ENCODE peak calls at places on chromosomes 11 and 22, in eight cellular contexts. E, L, U, J, H, Y, X and V are unnamed samples.

GRCh38 chr11:67375320-67376021 is 2.1 kb upstream of the CLCF1 start:
- DNase-seq in J (no peak), X (no peak), E (no peak), L (no peak), H (no peak), U (no peak), Y (no peak), V (no peak)

GRCh38 chr11:129785383-129786111 is 30.1 kb upstream of the TMEM45B start:
- DNase-seq in Y (no peak), H (peak; percentile 48), L (no peak), X (no peak), E (no peak), U (no peak), J (no peak), V (no peak)

GRCh38 chr11:73869234-73869949 is 7.3 kb downstream of the COA4 start:
- DNase-seq in L (no peak), H (no peak), Y (no peak), U (no peak), E (no peak), X (no peak), J (peak; percentile 17), V (no peak)

GRCh38 chr11:43580735-43581369 is 99.7 kb upstream of the HSD17B12 start:
- DNase-seq in E (no peak), L (no peak), Y (peak; percentile 76), H (no peak), X (no peak), J (no peak), U (no peak), V (no peak)

GRCh38 chr22:33717694-33718396 is 202.4 kb downstream of the LARGE1 start:
- DNase-seq in X (peak; percentile 41), H (no peak), Y (no peak), L (no peak), E (no peak), J (no peak), U (no peak), V (no peak)

GRCh38 chr11:16097543-16097942 is 258.8 kb downstream of the SOX6 start:
- DNase-seq in H (no peak), E (no peak), X (no peak), L (no peak), J (no peak), Y (no peak), U (no peak), V (no peak)

GRCh38 chr22:45263790-45264269 is 20.9 kb upstream of the UPK3A start:
- DNase-seq in U (no peak), H (peak; percentile 88), L (peak; percentile 58), J (peak; percentile 70), E (peak; percentile 86), X (peak; percentile 86), Y (peak; percentile 94), V (peak; percentile 88)

GRCh38 chr11:85661972-85662664 is 2.8 kb downstream of the CREBZF start:
- DNase-seq in Y (no peak), L (no peak), E (no peak), H (no peak), J (no peak), X (no peak), U (no peak), V (no peak)

GRCh38 chr22:36003972-36004674 is 24.5 kb downstream of the RBFOX2 start:
- DNase-seq in H (no peak), U (no peak), E (no peak), J (no peak), Y (no peak), L (no peak), X (no peak), V (no peak)

GRCh38 chr11:61781585-61781984 is 10.8 kb downstream of the TMEM258 start:
- DNase-seq in U (no peak), Y (no peak), J (no peak), H (no peak), X (no peak), L (no peak), E (no peak), V (no peak)

GRCh38 chr22:19853879-19854777 is 546 bp downstream of the GNB1L start:
- DNase-seq in H (no peak), X (no peak), Y (no peak), E (peak; percentile 63), J (peak; percentile 22), U (no peak), L (peak; percentile 36), V (peak; percentile 31)

GRCh38 chr11:67558084-67558772 is 25.4 kb upstream of the GSTP1 start:
- DNase-seq in U (no peak), E (no peak), Y (no peak), L (no peak), H (no peak), X (peak; percentile 77), J (no peak), V (peak; percentile 87)

GRCh38 chr11:102115557-102115956 is 5.3 kb downstream of the YAP1 start:
- DNase-seq in X (no peak), H (no peak), L (no peak), U (no peak), Y (peak; percentile 30), E (no peak), J (no peak), V (no peak)

GRCh38 chr11:91560434-91560833 is 664.2 kb upstream of the FAT3 start:
- DNase-seq in J (no peak), U (no peak), Y (no peak), L (no peak), X (no peak), E (no peak), H (no peak), V (no peak)

GRCh38 chr22:41787331-41787730 is 13.1 kb upstream of the CCDC134 start:
- DNase-seq in L (no peak), H (no peak), X (no peak), J (no peak), E (no peak), U (no peak), Y (no peak), V (no peak)

GRCh38 chr11:129814244-129814992 is 1.2 kb upstream of the TMEM45B start:
- DNase-seq in Y (no peak), U (no peak), E (no peak), H (no peak), L (no peak), J (no peak), X (no peak), V (no peak)

GRCh38 chr22:47163481-47163875 is 401.0 kb downstream of the TBC1D22A start:
- DNase-seq in U (no peak), E (peak; percentile 49), J (no peak), L (no peak), H (no peak), Y (no peak), X (no peak), V (no peak)

GRCh38 chr11:130635937-130636336 is 187.5 kb downstream of the ADAMTS15 start:
- DNase-seq in E (no peak), U (no peak), H (no peak), Y (no peak), L (no peak), J (no peak), X (no peak), V (no peak)

GRCh38 chr11:122642472-122642922 is 13.0 kb upstream of the UBASH3B start:
- DNase-seq in Y (peak; percentile 69), E (no peak), X (no peak), U (peak; percentile 43), H (peak; percentile 49), J (no peak), L (no peak), V (no peak)

GRCh38 chr11:75667831-75668507 is 869 bp downstream of the MAP6 start:
- DNase-seq in H (peak; percentile 25), E (no peak), J (no peak), Y (peak; percentile 65), U (no peak), X (peak; percentile 70), L (peak; percentile 67), V (peak; percentile 57)

GRCh38 chr11:114399490-114399889 is 821 bp downstream of the C11orf71 start:
- DNase-seq in H (no peak), L (no peak), X (no peak), Y (no peak), U (no peak), E (no peak), J (peak; percentile 12), V (peak; percentile 7)

GRCh38 chr11:86740628-86741488 is 59.5 kb upstream of the PRSS23 start:
- DNase-seq in U (no peak), X (peak; percentile 47), L (no peak), Y (peak; percentile 80), E (peak; percentile 86), J (no peak), H (peak; percentile 95), V (no peak)

GRCh38 chr11:88886796-88887195 is 179.0 kb downstream of the GRM5 start:
- DNase-seq in J (peak; percentile 61), E (no peak), U (peak; percentile 0), X (no peak), L (peak; percentile 54), H (peak; percentile 76), Y (peak; percentile 15), V (peak; percentile 67)

GRCh38 chr11:32888805-32889204 is 3.8 kb upstream of the QSER1 start:
- DNase-seq in E (no peak), J (no peak), Y (peak; percentile 77), X (no peak), U (no peak), L (no peak), H (no peak), V (no peak)

GRCh38 chr11:848988-849824 is 6.6 kb downstream of the TSPAN4 start:
- DNase-seq in X (no peak), J (peak; percentile 28), E (no peak), L (peak; percentile 71), Y (no peak), U (no peak), H (peak; percentile 46), V (no peak)

GRCh38 chr11:130831506-130832385 is 84.5 kb downstream of the SNX19 start:
- DNase-seq in L (no peak), U (no peak), H (no peak), Y (no peak), J (peak; percentile 95), E (no peak), X (no peak), V (peak; percentile 84)

GRCh38 chr22:45869448-45869847 is 107.5 kb downstream of the WNT7B start:
- DNase-seq in L (no peak), X (no peak), H (no peak), E (no peak), J (no peak), Y (no peak), U (no peak), V (no peak)

GRCh38 chr11:16347928-16348685 is 8.2 kb downstream of the SOX6 start:
- DNase-seq in E (no peak), Y (no peak), J (no peak), L (no peak), H (no peak), U (no peak), X (no peak), V (no peak)

GRCh38 chr11:76759092-76759491 is 24.1 kb upstream of the TSKU start:
- DNase-seq in J (no peak), X (peak; percentile 2), Y (no peak), E (peak; percentile 6), H (no peak), U (no peak), L (no peak), V (no peak)

GRCh38 chr22:25911243-25911972 is 169.4 kb downstream of the MYO18B start:
- DNase-seq in H (no peak), U (no peak), J (no peak), E (no peak), Y (no peak), X (no peak), L (no peak), V (no peak)

GRCh38 chr11:121106812-121107211 is 5.8 kb downstream of the TECTA start:
- DNase-seq in E (no peak), J (no peak), U (no peak), Y (no peak), L (no peak), H (no peak), X (no peak), V (no peak)

GRCh38 chr11:128171496-128171895 is 415.9 kb downstream of the ETS1 start:
- DNase-seq in U (no peak), L (no peak), E (no peak), X (no peak), Y (no peak), J (no peak), H (peak; percentile 83), V (no peak)

GRCh38 chr22:23085351-23085671 is 15.0 kb downstream of the GNAZ start:
- DNase-seq in L (no peak), X (no peak), E (no peak), J (no peak), U (no peak), Y (no peak), H (no peak), V (no peak)

GRCh38 chr22:28269277-28269676 is 350.2 kb upstream of the PITPNB start:
- DNase-seq in E (no peak), J (no peak), L (no peak), X (no peak), U (no peak), H (no peak), Y (no peak), V (no peak)